ENCODE peak calls at places on chromosomes 5 and 9, in four cellular contexts. N, K, G and M are unnamed samples.

GRCh38 chr5:1195916-1196315 is 5.5 kb upstream of the SLC6A19 start:
- DNase-seq in N (no peak), K (no peak), G (no peak), M (no peak)

GRCh38 chr9:115300896-115301295 is 182.9 kb upstream of the TNC start:
- DNase-seq in G (no peak), K (no peak), N (no peak), M (peak)

GRCh38 chr5:82107277-82107676 is 135.5 kb downstream of the ATG10 start:
- DNase-seq in N (peak), K (no peak), G (peak), M (peak)

GRCh38 chr9:12771891-12772290 is 2.9 kb upstream of the LURAP1L start:
- DNase-seq in N (peak), G (peak), K (no peak), M (no peak)

GRCh38 chr5:21225223-21226064 is 1237.4 kb upstream of the CDH18 start:
- DNase-seq in G (no peak), N (no peak), K (no peak), M (no peak)

GRCh38 chr5:24401767-24402166 is 243.0 kb downstream of the CDH10 start:
- DNase-seq in K (no peak), N (peak), G (peak), M (peak)

GRCh38 chr5:126490167-126490937 is 67.1 kb downstream of the GRAMD2B start:
- DNase-seq in G (peak), K (no peak), N (peak), M (peak)

GRCh38 chr5:53323943-53324642 is 156.3 kb upstream of the FST start:
- DNase-seq in K (no peak), G (no peak), N (no peak), M (peak)

GRCh38 chr5:87347841-87348240 is 64.9 kb downstream of the CCNH start:
- DNase-seq in K (no peak), N (no peak), G (peak), M (no peak)

GRCh38 chr5:175477440-175477839 is 920 bp upstream of the SFXN1 start:
- DNase-seq in G (no peak), N (no peak), K (no peak), M (no peak)

GRCh38 chr5:74013222-74013621 is 387.2 kb downstream of the ARHGEF28 start:
- DNase-seq in K (no peak), G (no peak), N (no peak), M (no peak)

GRCh38 chr9:110217656-110218099 is 9.7 kb upstream of the C9orf152 start:
- DNase-seq in K (peak), G (peak), N (peak), M (peak)

GRCh38 chr9:79980440-79980839 is 408.7 kb downstream of the TLE4 start:
- DNase-seq in K (no peak), N (no peak), G (no peak), M (no peak)

GRCh38 chr5:93221-93980 is 1.4 kb downstream of the PLEKHG4B start:
- DNase-seq in G (no peak), K (no peak), N (no peak), M (no peak)

GRCh38 chr9:94919376-94920098 is 193.0 kb downstream of the AOPEP start:
- DNase-seq in K (no peak), G (peak), N (peak), M (peak)

GRCh38 chr9:36797471-36798220 is 225.0 kb downstream of the MELK start:
- DNase-seq in K (no peak), G (no peak), N (no peak), M (no peak)

GRCh38 chr5:101370240-101370639 is 467.2 kb upstream of the ST8SIA4 start:
- DNase-seq in G (peak), K (no peak), N (peak), M (peak)

GRCh38 chr5:145903862-145904261 is 31.0 kb upstream of the GRXCR2 start:
- DNase-seq in K (no peak), G (no peak), N (peak), M (peak)

GRCh38 chr5:171336486-171337206 is 27.6 kb downstream of the TLX3 start:
- DNase-seq in G (peak), N (peak), K (peak), M (peak)

GRCh38 chr5:159912033-159912800 is 4.1 kb upstream of the ADRA1B start:
- DNase-seq in N (peak), K (no peak), G (peak), M (peak)

GRCh38 chr9:124008307-124008854 is 3.2 kb upstream of the LHX2 start:
- DNase-seq in N (no peak), K (no peak), G (no peak), M (no peak)

GRCh38 chr9:91179237-91180138 is 182.2 kb downstream of the AUH start:
- DNase-seq in N (peak), K (no peak), G (peak), M (peak)

GRCh38 chr9:104861406-104861805 is 66.5 kb downstream of the ABCA1 start:
- DNase-seq in N (no peak), G (no peak), K (no peak), M (no peak)

GRCh38 chr9:37302277-37302676 is 120.2 kb upstream of the GRHPR start:
- DNase-seq in N (no peak), K (no peak), G (peak), M (no peak)

GRCh38 chr9:126704157-126704941 is 90.6 kb downstream of the LMX1B start:
- DNase-seq in N (peak), G (peak), K (no peak), M (peak)

GRCh38 chr9:131589993-131590392 is 44.7 kb downstream of the PRRT1B start:
- DNase-seq in N (no peak), G (no peak), K (no peak), M (no peak)

GRCh38 chr5:143083006-143083405 is 312.8 kb downstream of the ARHGAP26 start:
- DNase-seq in N (no peak), G (no peak), K (no peak), M (no peak)

GRCh38 chr9:79060726-79061125 is 511.0 kb upstream of the TLE4 start:
- DNase-seq in G (no peak), K (no peak), N (no peak), M (peak)

GRCh38 chr9:70263421-70263820 is 4.6 kb downstream of the SMC5 start:
- DNase-seq in G (peak), K (no peak), N (peak), M (peak)

GRCh38 chr5:84301535-84301934 is 83.1 kb downstream of the EDIL3 start:
- DNase-seq in K (no peak), G (peak), N (peak), M (peak)

GRCh38 chr5:159444441-159445082 is 114.3 kb upstream of the IL12B start:
- DNase-seq in K (peak), N (peak), G (peak), M (peak)

GRCh38 chr5:159704160-159704559 is 212.1 kb upstream of the ADRA1B start:
- DNase-seq in K (no peak), G (peak), N (peak), M (peak)

GRCh38 chr9:37220971-37221370 is 100.6 kb downstream of the ZCCHC7 start:
- DNase-seq in K (no peak), G (no peak), N (no peak), M (peak)

GRCh38 chr5:179251276-179251969 is 93.8 kb downstream of the ADAMTS2 start:
- DNase-seq in N (no peak), K (no peak), G (no peak), M (no peak)

GRCh38 chr9:136941231-136942111 is 3.1 kb downstream of the FBXW5 start:
- DNase-seq in K (no peak), G (no peak), N (no peak), M (no peak)

GRCh38 chr9:117415584-117415937 is 704 bp upstream of the ASTN2 start:
- DNase-seq in N (no peak), G (no peak), K (no peak), M (no peak)
- TF ChIP-seq CTCF in N (peak), G (no peak), K (no peak), M (no peak)

GRCh38 chr9:89730715-89731114 is 125.9 kb downstream of the GADD45G start:
- DNase-seq in G (no peak), K (no peak), N (no peak), M (no peak)
- TF ChIP-seq CTCF in G (no peak), K (no peak), N (no peak), M (no peak)

GRCh38 chr9:85024374-85024773 is 354.8 kb downstream of the NTRK2 start:
- DNase-seq in K (no peak), N (no peak), G (no peak), M (no peak)
- TF ChIP-seq CTCF in K (no peak), N (no peak), G (no peak), M (no peak)

GRCh38 chr5:135599421-135600140 is 20.8 kb upstream of the CXCL14 start:
- DNase-seq in G (no peak), N (no peak), K (no peak), M (no peak)

GRCh38 chr5:135600971-135601381 is 22.2 kb upstream of the CXCL14 start:
- DNase-seq in G (no peak), K (no peak), N (no peak), M (no peak)

GRCh38 chr5:135600141-135600570 is 21.4 kb upstream of the CXCL14 start:
- DNase-seq in K (no peak), G (no peak), N (no peak), M (no peak)

GRCh38 chr5:135602882-135603721 is 24.3 kb upstream of the CXCL14 start:
- DNase-seq in G (no peak), N (no peak), K (no peak), M (no peak)

DNA sequence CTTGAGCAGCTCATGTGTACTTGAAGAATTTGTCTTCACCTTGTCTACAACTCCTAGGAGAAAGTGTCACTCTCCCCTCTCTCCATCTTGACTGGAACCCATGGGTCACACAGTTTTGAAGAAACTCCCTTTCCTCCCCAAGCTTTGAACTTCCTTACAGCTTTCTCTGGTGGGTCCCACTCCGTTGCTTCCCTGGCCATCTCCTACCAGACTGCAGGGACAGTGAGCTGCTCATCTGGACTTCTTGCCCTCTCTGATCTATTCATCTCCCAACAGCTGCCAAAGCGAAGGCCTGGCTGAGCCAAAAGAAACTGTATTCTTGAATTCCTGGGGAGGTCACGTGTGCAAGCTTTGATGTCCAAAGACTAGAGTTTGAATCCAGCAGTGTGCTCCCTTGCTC is 22.7 kb upstream of the CXCL14 start:
- DNase-seq in G (no peak), N (no peak), K (no peak), M (no peak)
- TF ChIP-seq CTCF in G (no peak), N (no peak), K (no peak), M (no peak)

GRCh38 chr9:128579194-128579593 is 26.8 kb downstream of the SPTAN1 start:
- DNase-seq in K (no peak), G (no peak), N (no peak), M (no peak)
- TF ChIP-seq CTCF in K (no peak), G (no peak), N (no peak), M (no peak)

GRCh38 chr9:96398582-96399334 is 15.2 kb upstream of the SLC35D2 start:
- DNase-seq in N (no peak), G (peak), K (no peak), M (no peak)
- TF ChIP-seq CTCF in N (no peak), G (peak), K (no peak), M (no peak)

DNA sequence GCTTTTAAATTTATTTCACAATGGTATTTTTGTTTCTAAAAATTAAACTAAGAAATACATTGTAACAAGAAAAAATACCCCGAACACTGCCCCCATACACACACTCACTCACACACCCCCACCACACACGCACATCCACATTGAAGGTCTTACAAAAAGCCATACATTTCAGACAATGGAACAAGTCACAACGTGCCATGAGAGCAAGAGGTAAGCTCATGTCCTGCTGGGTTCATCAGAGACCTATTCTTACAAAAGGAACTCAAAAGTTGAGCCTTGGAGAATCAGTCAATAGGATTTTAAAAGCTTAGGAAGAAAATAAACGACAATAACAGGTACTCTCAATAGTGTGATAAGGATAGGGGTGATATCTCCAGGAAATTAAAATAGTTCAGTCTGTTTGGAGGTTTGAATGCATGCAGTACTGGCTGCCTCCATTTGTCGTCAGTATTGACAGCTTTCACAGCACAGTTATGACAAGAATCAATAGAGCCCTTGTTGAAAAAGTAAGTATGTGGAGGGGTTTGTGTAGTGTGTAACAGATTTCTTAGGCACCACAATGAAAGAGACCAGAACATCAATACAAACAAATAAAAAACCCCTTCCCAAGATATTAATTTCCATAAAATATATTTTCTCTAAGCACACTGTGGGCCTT is 1826.2 kb upstream of the CDH6 start:
- DNase-seq in G (no peak), K (no peak), N (no peak), M (no peak)
- TF ChIP-seq CTCF in G (no peak), K (no peak), N (no peak), M (no peak)

GRCh38 chr5:71658916-71659661 is 60.0 kb upstream of the CARTPT start:
- DNase-seq in G (peak), N (peak), K (no peak), M (peak)
- TF ChIP-seq CTCF in G (peak), N (no peak), K (no peak), M (peak)